ENCODE peak calls at places on chromosomes 5 and 9, in ten cellular contexts. One of them, this sample, is unnamed.

GRCh38 chr9:34559616-34560546 is 29.6 kb downstream of the CNTFR start:
- DNase-seq in ovary: peak; percentile 59
- DNase-seq in uterus: peak; percentile 49
- DNase-seq in left ventricle myocardium inferior: peak; percentile 48
- DNase-seq in endothelial cell: no peak
- DNase-seq in IMR-90: peak; percentile 59
- DNase-seq in tibial nerve: peak; percentile 37
- DNase-seq in GM10248: no peak
- DNase-seq in brain microvascular endothelial cell: peak; percentile 43
- DNase-seq in AG04449: no peak
- DNase-seq in this sample: no peak

GRCh38 chr5:18798058-18798457 is 1163.8 kb downstream of the TAF11L14 start:
- DNase-seq in ovary: no peak
- DNase-seq in uterus: no peak
- DNase-seq in left ventricle myocardium inferior: no peak
- DNase-seq in endothelial cell: no peak
- DNase-seq in IMR-90: no peak
- DNase-seq in tibial nerve: no peak
- DNase-seq in GM10248: no peak
- DNase-seq in brain microvascular endothelial cell: no peak
- DNase-seq in AG04449: no peak
- DNase-seq in this sample: no peak

GRCh38 chr5:36696059-36696673 is 89.8 kb downstream of the SLC1A3 start:
- DNase-seq in ovary: peak; percentile 33
- DNase-seq in uterus: peak; percentile 19
- DNase-seq in left ventricle myocardium inferior: peak; percentile 54
- DNase-seq in endothelial cell: peak; percentile 67
- DNase-seq in IMR-90: peak; percentile 61
- DNase-seq in tibial nerve: peak; percentile 47
- DNase-seq in GM10248: peak; percentile 57
- DNase-seq in brain microvascular endothelial cell: peak; percentile 61
- DNase-seq in AG04449: no peak
- DNase-seq in this sample: no peak

GRCh38 chr9:97437151-97437550 is 25.3 kb downstream of the TDRD7 start:
- DNase-seq in ovary: no peak
- DNase-seq in uterus: no peak
- DNase-seq in left ventricle myocardium inferior: no peak
- DNase-seq in endothelial cell: no peak
- DNase-seq in IMR-90: no peak
- DNase-seq in tibial nerve: no peak
- DNase-seq in GM10248: no peak
- DNase-seq in brain microvascular endothelial cell: no peak
- DNase-seq in AG04449: no peak
- DNase-seq in this sample: no peak

GRCh38 chr9:22446589-22446949 is at the start of gene DMRTA1:
- DNase-seq in ovary: peak; percentile 65
- DNase-seq in uterus: peak; percentile 85
- DNase-seq in left ventricle myocardium inferior: peak; percentile 84
- DNase-seq in endothelial cell: peak; percentile 83
- DNase-seq in IMR-90: peak; percentile 25
- DNase-seq in tibial nerve: peak; percentile 59
- DNase-seq in GM10248: peak; percentile 13
- DNase-seq in brain microvascular endothelial cell: peak; percentile 51
- DNase-seq in AG04449: no peak
- DNase-seq in this sample: no peak

GRCh38 chr5:84239509-84239908 is 145.2 kb downstream of the EDIL3 start:
- DNase-seq in ovary: no peak
- DNase-seq in uterus: no peak
- DNase-seq in left ventricle myocardium inferior: no peak
- DNase-seq in endothelial cell: no peak
- DNase-seq in IMR-90: peak; percentile 70
- DNase-seq in tibial nerve: no peak
- DNase-seq in GM10248: no peak
- DNase-seq in brain microvascular endothelial cell: peak; percentile 55
- DNase-seq in AG04449: no peak
- DNase-seq in this sample: no peak

GRCh38 chr9:21810388-21810787 is 8.0 kb downstream of the MTAP start:
- DNase-seq in ovary: no peak
- DNase-seq in uterus: no peak
- DNase-seq in left ventricle myocardium inferior: no peak
- DNase-seq in endothelial cell: no peak
- DNase-seq in IMR-90: peak; percentile 49
- DNase-seq in tibial nerve: no peak
- DNase-seq in GM10248: no peak
- DNase-seq in brain microvascular endothelial cell: no peak
- DNase-seq in AG04449: no peak
- DNase-seq in this sample: no peak

GRCh38 chr5:158786390-158786789 is 313.3 kb downstream of the EBF1 start:
- DNase-seq in ovary: no peak
- DNase-seq in uterus: no peak
- DNase-seq in left ventricle myocardium inferior: peak; percentile 29
- DNase-seq in endothelial cell: no peak
- DNase-seq in IMR-90: no peak
- DNase-seq in tibial nerve: no peak
- DNase-seq in GM10248: no peak
- DNase-seq in brain microvascular endothelial cell: no peak
- DNase-seq in AG04449: no peak
- DNase-seq in this sample: no peak

GRCh38 chr5:27240791-27241190 is 202.4 kb upstream of the CDH9 start:
- DNase-seq in ovary: no peak
- DNase-seq in uterus: no peak
- DNase-seq in left ventricle myocardium inferior: no peak
- DNase-seq in endothelial cell: no peak
- DNase-seq in IMR-90: no peak
- DNase-seq in tibial nerve: no peak
- DNase-seq in GM10248: no peak
- DNase-seq in brain microvascular endothelial cell: peak; percentile 4
- DNase-seq in AG04449: no peak
- DNase-seq in this sample: no peak

GRCh38 chr5:27242258-27242626 is 203.9 kb upstream of the CDH9 start:
- DNase-seq in ovary: no peak
- DNase-seq in uterus: no peak
- DNase-seq in left ventricle myocardium inferior: no peak
- DNase-seq in endothelial cell: no peak
- DNase-seq in IMR-90: no peak
- DNase-seq in tibial nerve: no peak
- DNase-seq in GM10248: no peak
- DNase-seq in brain microvascular endothelial cell: no peak
- DNase-seq in AG04449: no peak
- DNase-seq in this sample: no peak

GRCh38 chr5:27241564-27242257 is 203.3 kb upstream of the CDH9 start:
- DNase-seq in ovary: no peak
- DNase-seq in uterus: no peak
- DNase-seq in left ventricle myocardium inferior: no peak
- DNase-seq in endothelial cell: no peak
- DNase-seq in IMR-90: peak; percentile 97
- DNase-seq in tibial nerve: no peak
- DNase-seq in GM10248: no peak
- DNase-seq in brain microvascular endothelial cell: peak; percentile 70
- DNase-seq in AG04449: peak; percentile 95
- DNase-seq in this sample: no peak
- TF ChIP-seq CTCF in ovary: no peak
- TF ChIP-seq CTCF in uterus: no peak
- TF ChIP-seq CTCF in left ventricle myocardium inferior: no peak
- TF ChIP-seq CTCF in endothelial cell: no peak
- TF ChIP-seq CTCF in IMR-90: peak; percentile 56
- TF ChIP-seq CTCF in tibial nerve: no peak
- TF ChIP-seq CTCF in GM10248: no peak
- TF ChIP-seq CTCF in brain microvascular endothelial cell: peak; percentile 22
- TF ChIP-seq CTCF in AG04449: peak; percentile 20
- TF ChIP-seq CTCF in this sample: no peak

GRCh38 chr9:69047331-69047730 is 11.8 kb downstream of the FXN start:
- DNase-seq in ovary: no peak
- DNase-seq in uterus: no peak
- DNase-seq in left ventricle myocardium inferior: no peak
- DNase-seq in endothelial cell: no peak
- DNase-seq in IMR-90: no peak
- DNase-seq in tibial nerve: no peak
- DNase-seq in GM10248: no peak
- DNase-seq in brain microvascular endothelial cell: no peak
- DNase-seq in AG04449: no peak
- DNase-seq in this sample: no peak

GRCh38 chr9:69049094-69049493 is 13.5 kb downstream of the FXN start:
- DNase-seq in ovary: no peak
- DNase-seq in uterus: no peak
- DNase-seq in left ventricle myocardium inferior: no peak
- DNase-seq in endothelial cell: no peak
- DNase-seq in IMR-90: no peak
- DNase-seq in tibial nerve: no peak
- DNase-seq in GM10248: no peak
- DNase-seq in brain microvascular endothelial cell: no peak
- DNase-seq in AG04449: no peak
- DNase-seq in this sample: no peak

GRCh38 chr9:69044226-69045219 is 9.0 kb downstream of the FXN start:
- DNase-seq in ovary: no peak
- DNase-seq in uterus: no peak
- DNase-seq in left ventricle myocardium inferior: no peak
- DNase-seq in endothelial cell: peak; percentile 15
- DNase-seq in IMR-90: peak; percentile 68
- DNase-seq in tibial nerve: no peak
- DNase-seq in GM10248: no peak
- DNase-seq in brain microvascular endothelial cell: peak; percentile 51
- DNase-seq in AG04449: no peak
- DNase-seq in this sample: no peak

GRCh38 chr9:69045821-69046220 is 10.3 kb downstream of the FXN start:
- DNase-seq in ovary: no peak
- DNase-seq in uterus: no peak
- DNase-seq in left ventricle myocardium inferior: no peak
- DNase-seq in endothelial cell: no peak
- DNase-seq in IMR-90: no peak
- DNase-seq in tibial nerve: no peak
- DNase-seq in GM10248: no peak
- DNase-seq in brain microvascular endothelial cell: no peak
- DNase-seq in AG04449: no peak
- DNase-seq in this sample: no peak

DNA sequence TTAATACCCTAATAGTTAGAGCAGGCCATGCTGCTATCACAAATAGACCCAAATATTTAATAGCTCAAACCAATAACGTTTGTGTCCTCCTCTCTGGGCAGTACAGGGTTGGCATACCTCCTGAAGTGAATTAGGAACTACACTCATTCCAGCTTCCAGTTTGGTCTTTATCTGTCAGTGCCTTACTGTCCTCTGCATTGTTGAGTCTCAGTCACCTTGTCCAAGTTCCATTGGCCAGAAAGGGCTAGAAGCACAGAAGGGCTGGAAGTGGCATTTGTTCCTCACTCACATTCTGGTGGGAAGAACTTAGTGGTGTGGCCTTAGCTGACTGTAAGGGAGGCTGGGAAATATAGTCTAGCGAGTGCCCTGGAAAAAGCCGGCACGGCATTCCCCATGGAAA is 11.2 kb downstream of the FXN start:
- DNase-seq in ovary: no peak
- DNase-seq in uterus: no peak
- DNase-seq in left ventricle myocardium inferior: no peak
- DNase-seq in endothelial cell: no peak
- DNase-seq in IMR-90: no peak
- DNase-seq in tibial nerve: no peak
- DNase-seq in GM10248: no peak
- DNase-seq in brain microvascular endothelial cell: no peak
- DNase-seq in AG04449: no peak
- DNase-seq in this sample: no peak
- TF ChIP-seq CTCF in ovary: no peak
- TF ChIP-seq CTCF in uterus: no peak
- TF ChIP-seq CTCF in left ventricle myocardium inferior: no peak
- TF ChIP-seq CTCF in endothelial cell: no peak
- TF ChIP-seq CTCF in IMR-90: no peak
- TF ChIP-seq CTCF in tibial nerve: no peak
- TF ChIP-seq CTCF in GM10248: no peak
- TF ChIP-seq CTCF in brain microvascular endothelial cell: no peak
- TF ChIP-seq CTCF in AG04449: no peak
- TF ChIP-seq CTCF in this sample: no peak

DNA sequence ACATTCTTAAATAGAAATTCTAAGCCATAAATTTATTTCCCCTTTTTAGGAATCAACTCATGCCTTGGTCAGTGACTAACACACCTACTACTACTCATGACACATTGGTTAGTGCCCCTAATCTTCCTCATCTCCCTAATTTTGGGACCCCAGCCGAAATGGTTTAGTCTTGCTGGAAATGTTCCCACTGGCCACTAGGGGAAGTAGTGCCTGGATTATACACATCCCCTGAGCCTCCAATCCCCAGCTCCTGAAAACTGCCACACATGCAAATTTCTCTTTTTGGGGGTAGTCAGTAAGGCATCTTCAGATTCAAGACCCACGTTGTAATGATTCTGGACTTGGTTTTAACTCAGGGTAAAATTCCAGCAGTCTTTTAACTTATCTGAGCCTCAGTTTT is 79.8 kb downstream of the HSD17B3 start:
- DNase-seq in ovary: no peak
- DNase-seq in uterus: no peak
- DNase-seq in left ventricle myocardium inferior: no peak
- DNase-seq in endothelial cell: no peak
- DNase-seq in IMR-90: no peak
- DNase-seq in tibial nerve: no peak
- DNase-seq in GM10248: no peak
- DNase-seq in brain microvascular endothelial cell: no peak
- DNase-seq in AG04449: no peak
- DNase-seq in this sample: no peak
- TF ChIP-seq CTCF in ovary: no peak
- TF ChIP-seq CTCF in uterus: no peak
- TF ChIP-seq CTCF in left ventricle myocardium inferior: peak; percentile 36
- TF ChIP-seq CTCF in endothelial cell: peak; percentile 69
- TF ChIP-seq CTCF in IMR-90: peak; percentile 43
- TF ChIP-seq CTCF in tibial nerve: peak; percentile 21
- TF ChIP-seq CTCF in GM10248: peak; percentile 25
- TF ChIP-seq CTCF in brain microvascular endothelial cell: peak; percentile 77
- TF ChIP-seq CTCF in AG04449: peak; percentile 11
- TF ChIP-seq CTCF in this sample: no peak

GRCh38 chr5:59354811-59355210 is 538.7 kb downstream of the PDE4D start:
- DNase-seq in ovary: no peak
- DNase-seq in uterus: no peak
- DNase-seq in left ventricle myocardium inferior: no peak
- DNase-seq in endothelial cell: no peak
- DNase-seq in IMR-90: no peak
- DNase-seq in tibial nerve: no peak
- DNase-seq in GM10248: no peak
- DNase-seq in brain microvascular endothelial cell: no peak
- DNase-seq in AG04449: no peak
- DNase-seq in this sample: no peak

GRCh38 chr5:59348189-59348588 is 545.3 kb downstream of the PDE4D start:
- DNase-seq in ovary: no peak
- DNase-seq in uterus: no peak
- DNase-seq in left ventricle myocardium inferior: no peak
- DNase-seq in endothelial cell: no peak
- DNase-seq in IMR-90: no peak
- DNase-seq in tibial nerve: no peak
- DNase-seq in GM10248: no peak
- DNase-seq in brain microvascular endothelial cell: no peak
- DNase-seq in AG04449: no peak
- DNase-seq in this sample: no peak

GRCh38 chr5:59346987-59347386 is 546.5 kb downstream of the PDE4D start:
- DNase-seq in ovary: no peak
- DNase-seq in uterus: no peak
- DNase-seq in left ventricle myocardium inferior: no peak
- DNase-seq in endothelial cell: no peak
- DNase-seq in IMR-90: no peak
- DNase-seq in tibial nerve: no peak
- DNase-seq in GM10248: no peak
- DNase-seq in brain microvascular endothelial cell: no peak
- DNase-seq in AG04449: no peak
- DNase-seq in this sample: no peak

GRCh38 chr5:59354274-59354673 is 539.3 kb downstream of the PDE4D start:
- DNase-seq in ovary: no peak
- DNase-seq in uterus: no peak
- DNase-seq in left ventricle myocardium inferior: no peak
- DNase-seq in endothelial cell: no peak
- DNase-seq in IMR-90: peak; percentile 25
- DNase-seq in tibial nerve: no peak
- DNase-seq in GM10248: no peak
- DNase-seq in brain microvascular endothelial cell: no peak
- DNase-seq in AG04449: no peak
- DNase-seq in this sample: no peak

DNA sequence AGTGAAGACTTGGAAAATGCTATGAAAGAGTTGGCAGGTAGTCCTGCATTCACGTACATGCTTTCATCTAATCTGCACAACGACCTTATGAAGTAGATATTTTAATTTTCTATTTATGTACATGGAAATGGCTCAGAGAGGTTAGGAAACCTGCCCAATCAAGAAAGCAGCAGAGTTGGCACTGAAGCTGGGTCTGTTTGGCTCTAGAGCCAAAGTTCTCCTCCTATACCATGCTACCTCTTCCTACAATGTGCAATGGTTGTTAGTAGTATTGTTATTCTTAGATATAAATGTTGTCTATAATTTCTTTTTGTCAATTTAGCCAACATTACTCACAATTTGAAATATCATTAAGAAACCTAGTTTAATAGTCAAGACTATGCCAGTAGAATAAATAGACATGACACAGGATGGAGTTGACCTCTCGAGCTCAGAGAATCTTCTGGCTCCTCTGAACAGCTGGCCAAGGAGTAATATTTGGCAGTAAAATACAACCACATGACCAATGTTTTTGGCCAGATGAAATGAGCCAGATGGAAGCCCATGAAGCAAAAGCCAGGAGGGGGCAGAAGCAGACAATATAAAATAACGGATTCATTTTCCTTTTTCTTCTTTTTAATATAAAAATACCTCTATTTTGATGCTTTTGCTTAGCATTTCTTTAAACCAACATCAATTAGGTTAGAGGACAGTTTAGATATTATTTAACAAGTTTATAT is 542.3 kb downstream of the PDE4D start:
- DNase-seq in ovary: peak; percentile 31
- DNase-seq in uterus: peak; percentile 27
- DNase-seq in left ventricle myocardium inferior: no peak
- DNase-seq in endothelial cell: no peak
- DNase-seq in IMR-90: peak; percentile 29
- DNase-seq in tibial nerve: peak; percentile 42
- DNase-seq in GM10248: no peak
- DNase-seq in brain microvascular endothelial cell: no peak
- DNase-seq in AG04449: no peak
- DNase-seq in this sample: no peak
- TF ChIP-seq CTCF in ovary: no peak
- TF ChIP-seq CTCF in uterus: peak; percentile 39
- TF ChIP-seq CTCF in left ventricle myocardium inferior: peak; percentile 41
- TF ChIP-seq CTCF in endothelial cell: no peak
- TF ChIP-seq CTCF in IMR-90: no peak
- TF ChIP-seq CTCF in tibial nerve: no peak
- TF ChIP-seq CTCF in GM10248: no peak
- TF ChIP-seq CTCF in brain microvascular endothelial cell: peak; percentile 33
- TF ChIP-seq CTCF in AG04449: no peak
- TF ChIP-seq CTCF in this sample: no peak

This sample was measured in activated B cell treated with CpG ODN at 0.5 μM for 24 hours.